ENCODE peak calls at places on chromosomes 5 and 9, in eight cellular contexts. C, G, I, S, H, N, E and F are unnamed samples.

GRCh38 chr9:91085499-91086291 is 276.0 kb downstream of the AUH start:
- DNase-seq in C (no peak), G (no peak), I (no peak), S (no peak), H (no peak), N (no peak), E (no peak), F (no peak)

GRCh38 chr9:35842795-35843194 is 13.8 kb downstream of the TMEM8B start:
- DNase-seq in C (no peak), G (no peak), I (no peak), S (no peak), H (no peak), N (peak; percentile 89), E (no peak), F (no peak)

GRCh38 chr9:110065527-110065926 is 142.4 kb downstream of the C9orf152 start:
- DNase-seq in C (no peak), G (no peak), I (no peak), S (no peak), H (no peak), N (peak; percentile 72), E (no peak), F (no peak)

GRCh38 chr5:131640043-131640856 is 5.2 kb upstream of the RAPGEF6 start:
- DNase-seq in C (no peak), G (no peak), I (peak; percentile 34), S (no peak), H (no peak), N (peak; percentile 42), E (no peak), F (no peak)

GRCh38 chr9:4640027-4640426 is 22.1 kb upstream of the PLPP6 start:
- DNase-seq in C (no peak), G (no peak), I (no peak), S (peak; percentile 42), H (no peak), N (peak; percentile 23), E (peak; percentile 53), F (no peak)

GRCh38 chr5:72625369-72625768 is 118.2 kb upstream of the ZNF366 start:
- DNase-seq in C (no peak), G (no peak), I (no peak), S (no peak), H (no peak), N (no peak), E (no peak), F (no peak)

GRCh38 chr5:54289769-54290168 is 20.6 kb downstream of the ARL15 start:
- DNase-seq in C (no peak), G (no peak), I (no peak), S (no peak), H (no peak), N (no peak), E (no peak), F (no peak)

GRCh38 chr9:16058131-16058549 is 505.3 kb downstream of the CCDC171 start:
- DNase-seq in C (no peak), G (no peak), I (no peak), S (no peak), H (no peak), N (peak; percentile 18), E (no peak), F (no peak)

GRCh38 chr5:82405166-82405565 is 127.0 kb upstream of the RPS23 start:
- DNase-seq in C (no peak), G (no peak), I (no peak), S (no peak), H (no peak), N (no peak), E (no peak), F (no peak)

GRCh38 chr5:109484597-109484996 is 74.8 kb upstream of the PJA2 start:
- DNase-seq in C (no peak), G (no peak), I (no peak), S (no peak), H (no peak), N (no peak), E (no peak), F (no peak)

GRCh38 chr5:128085413-128085812 is 1.8 kb downstream of the SLC12A2 start:
- DNase-seq in C (no peak), G (no peak), I (no peak), S (no peak), H (no peak), N (no peak), E (no peak), F (no peak)

GRCh38 chr5:32494827-32495226 is 50.3 kb upstream of the ZFR start:
- DNase-seq in C (no peak), G (no peak), I (no peak), S (no peak), H (no peak), N (no peak), E (no peak), F (no peak)

GRCh38 chr5:107430077-107430625 is 240.6 kb downstream of the EFNA5 start:
- DNase-seq in C (no peak), G (no peak), I (no peak), S (no peak), H (no peak), N (no peak), E (peak; percentile 34), F (no peak)

GRCh38 chr9:100063185-100063584 is 35.6 kb downstream of the ERP44 start:
- DNase-seq in C (no peak), G (no peak), I (no peak), S (no peak), H (no peak), N (no peak), E (no peak), F (no peak)

GRCh38 chr9:98787766-98788335 is 8.5 kb downstream of the ANKS6 start:
- DNase-seq in C (no peak), G (no peak), I (no peak), S (no peak), H (no peak), N (no peak), E (no peak), F (no peak)